ENCODE peak calls at places on chromosomes 13 and 19, in nine cellular contexts. One of them, this sample, is unnamed.
A peak's percentile ranks its signal among the peaks of the same experiment; 100 is the strongest.

GRCh38 chr19:37951816-37952210 is 44.8 kb downstream of the SIPA1L3 start:
- DNase-seq in stomach: peak; percentile 20
- DNase-seq in CD8-positive, alpha-beta T cell: no peak
- DNase-seq in astrocyte of the spinal cord: no peak
- DNase-seq in adrenal gland: no peak
- DNase-seq in Peyer's patch: no peak
- DNase-seq in AG09319: no peak
- DNase-seq in heart right ventricle: no peak
- DNase-seq in right lobe of liver: no peak
- DNase-seq in this sample: no peak

GRCh38 chr13:99354371-99354951 is 47.3 kb upstream of the GPR183 start:
- DNase-seq in CD8-positive, alpha-beta T cell: no peak
- DNase-seq in stomach: no peak
- DNase-seq in right lobe of liver: no peak
- DNase-seq in adrenal gland: no peak
- DNase-seq in AG09319: no peak
- DNase-seq in heart right ventricle: no peak
- DNase-seq in astrocyte of the spinal cord: no peak
- DNase-seq in Peyer's patch: peak; percentile 65
- DNase-seq in this sample: no peak

GRCh38 chr19:43735957-43736356 is 18.8 kb downstream of the SMG9 start:
- DNase-seq in stomach: no peak
- DNase-seq in right lobe of liver: no peak
- DNase-seq in CD8-positive, alpha-beta T cell: no peak
- DNase-seq in AG09319: no peak
- DNase-seq in Peyer's patch: no peak
- DNase-seq in heart right ventricle: no peak
- DNase-seq in adrenal gland: no peak
- DNase-seq in astrocyte of the spinal cord: peak; percentile 45
- DNase-seq in this sample: no peak

GRCh38 chr19:20244356-20244755 is 77.3 kb downstream of the ZNF486 start:
- DNase-seq in right lobe of liver: no peak
- DNase-seq in heart right ventricle: no peak
- DNase-seq in Peyer's patch: no peak
- DNase-seq in CD8-positive, alpha-beta T cell: no peak
- DNase-seq in stomach: no peak
- DNase-seq in adrenal gland: no peak
- DNase-seq in astrocyte of the spinal cord: no peak
- DNase-seq in AG09319: no peak
- DNase-seq in this sample: no peak

GRCh38 chr13:46685006-46685730 is 111.8 kb downstream of the ESD start:
- DNase-seq in stomach: no peak
- DNase-seq in Peyer's patch: no peak
- DNase-seq in adrenal gland: no peak
- DNase-seq in right lobe of liver: no peak
- DNase-seq in CD8-positive, alpha-beta T cell: no peak
- DNase-seq in astrocyte of the spinal cord: no peak
- DNase-seq in heart right ventricle: no peak
- DNase-seq in AG09319: no peak
- DNase-seq in this sample: no peak

GRCh38 chr13:35761440-35762252 is 285.2 kb upstream of the MAB21L1 start:
- DNase-seq in AG09319: no peak
- DNase-seq in astrocyte of the spinal cord: no peak
- DNase-seq in right lobe of liver: no peak
- DNase-seq in Peyer's patch: no peak
- DNase-seq in adrenal gland: no peak
- DNase-seq in heart right ventricle: no peak
- DNase-seq in stomach: no peak
- DNase-seq in CD8-positive, alpha-beta T cell: no peak
- DNase-seq in this sample: no peak

GRCh38 chr19:18153555-18154134 is 682 bp downstream of the PIK3R2 start:
- DNase-seq in heart right ventricle: no peak
- DNase-seq in stomach: no peak
- DNase-seq in astrocyte of the spinal cord: no peak
- DNase-seq in Peyer's patch: peak; percentile 44
- DNase-seq in AG09319: no peak
- DNase-seq in CD8-positive, alpha-beta T cell: peak; percentile 16
- DNase-seq in right lobe of liver: peak; percentile 58
- DNase-seq in adrenal gland: no peak
- DNase-seq in this sample: peak; percentile 47

GRCh38 chr19:38831142-38831605 is 420 bp downstream of the ECH1 start:
- DNase-seq in astrocyte of the spinal cord: peak; percentile 91
- DNase-seq in stomach: peak; percentile 88
- DNase-seq in Peyer's patch: peak; percentile 54
- DNase-seq in CD8-positive, alpha-beta T cell: no peak
- DNase-seq in right lobe of liver: peak; percentile 96
- DNase-seq in adrenal gland: peak; percentile 80
- DNase-seq in AG09319: peak; percentile 76
- DNase-seq in heart right ventricle: peak; percentile 75
- DNase-seq in this sample: peak; percentile 81

GRCh38 chr19:45345506-45345860 is 4.9 kb downstream of the KLC3 start:
- DNase-seq in AG09319: no peak
- DNase-seq in right lobe of liver: no peak
- DNase-seq in heart right ventricle: no peak
- DNase-seq in Peyer's patch: no peak
- DNase-seq in astrocyte of the spinal cord: no peak
- DNase-seq in CD8-positive, alpha-beta T cell: no peak
- DNase-seq in stomach: no peak
- DNase-seq in adrenal gland: no peak
- DNase-seq in this sample: no peak

GRCh38 chr13:109605846-109606245 is 180.5 kb downstream of the IRS2 start:
- DNase-seq in CD8-positive, alpha-beta T cell: no peak
- DNase-seq in stomach: no peak
- DNase-seq in adrenal gland: no peak
- DNase-seq in Peyer's patch: no peak
- DNase-seq in right lobe of liver: no peak
- DNase-seq in AG09319: peak; percentile 5
- DNase-seq in heart right ventricle: no peak
- DNase-seq in astrocyte of the spinal cord: no peak
- DNase-seq in this sample: no peak

GRCh38 chr19:52296773-52297600 is at the start of gene ZNF480:
- DNase-seq in heart right ventricle: peak; percentile 89
- DNase-seq in stomach: peak; percentile 89
- DNase-seq in Peyer's patch: peak; percentile 85
- DNase-seq in CD8-positive, alpha-beta T cell: peak; percentile 86
- DNase-seq in right lobe of liver: peak; percentile 89
- DNase-seq in adrenal gland: peak; percentile 88
- DNase-seq in astrocyte of the spinal cord: peak; percentile 75
- DNase-seq in AG09319: peak; percentile 46
- DNase-seq in this sample: peak; percentile 94

GRCh38 chr19:52291781-52292180 is 5.2 kb upstream of the ZNF480 start:
- DNase-seq in AG09319: no peak
- DNase-seq in astrocyte of the spinal cord: no peak
- DNase-seq in stomach: no peak
- DNase-seq in right lobe of liver: no peak
- DNase-seq in heart right ventricle: no peak
- DNase-seq in adrenal gland: no peak
- DNase-seq in CD8-positive, alpha-beta T cell: no peak
- DNase-seq in Peyer's patch: no peak
- DNase-seq in this sample: no peak

GRCh38 chr19:52296400-52296772 is 583 bp upstream of the ZNF480 start:
- DNase-seq in adrenal gland: no peak
- DNase-seq in AG09319: no peak
- DNase-seq in astrocyte of the spinal cord: no peak
- DNase-seq in heart right ventricle: no peak
- DNase-seq in CD8-positive, alpha-beta T cell: no peak
- DNase-seq in stomach: no peak
- DNase-seq in Peyer's patch: no peak
- DNase-seq in right lobe of liver: no peak
- DNase-seq in this sample: no peak

DNA sequence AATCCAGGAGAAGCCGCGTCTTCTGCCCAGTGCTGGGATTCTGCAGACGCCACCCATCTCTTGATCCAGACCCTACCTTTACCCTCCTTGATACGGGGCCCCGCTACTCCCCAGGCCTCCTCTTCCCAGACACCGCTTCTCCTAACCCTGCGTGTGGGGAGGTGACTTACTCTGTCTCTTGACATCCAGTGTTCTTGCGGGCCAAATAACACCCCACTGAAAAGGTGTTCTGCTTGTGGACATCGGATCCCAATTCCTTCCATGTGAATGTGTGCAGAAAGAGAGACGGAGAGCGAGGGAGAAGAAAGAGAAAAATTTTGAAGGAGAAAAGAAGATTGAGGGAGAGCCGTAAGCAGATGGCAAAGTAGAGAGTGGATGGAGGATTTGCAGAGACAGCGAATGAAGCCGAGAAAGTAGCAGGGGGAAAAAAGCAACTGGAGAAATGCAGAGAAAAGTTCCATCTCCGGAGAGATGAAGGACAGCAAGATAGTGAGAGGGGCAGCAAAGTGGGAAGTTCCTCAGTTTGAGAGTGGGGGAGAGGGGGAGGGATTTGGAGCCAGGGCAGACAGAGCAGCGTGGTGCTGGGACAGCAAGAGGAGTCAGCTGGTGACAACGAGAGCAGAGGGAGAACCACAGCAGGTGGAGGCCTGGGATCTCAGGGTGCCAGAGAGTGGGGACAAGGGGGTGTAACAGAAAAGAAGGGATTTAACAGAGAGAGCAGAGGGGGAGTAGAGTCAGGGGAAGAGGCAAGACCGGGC is 811 bp downstream of the ZNF480 start:
- DNase-seq in CD8-positive, alpha-beta T cell: no peak
- DNase-seq in adrenal gland: no peak
- DNase-seq in Peyer's patch: no peak
- DNase-seq in AG09319: no peak
- DNase-seq in right lobe of liver: no peak
- DNase-seq in astrocyte of the spinal cord: no peak
- DNase-seq in heart right ventricle: no peak
- DNase-seq in stomach: no peak
- DNase-seq in this sample: no peak
- TF ChIP-seq CTCF in CD8-positive, alpha-beta T cell: no peak
- TF ChIP-seq CTCF in adrenal gland: no peak
- TF ChIP-seq CTCF in Peyer's patch: no peak
- TF ChIP-seq CTCF in AG09319: no peak
- TF ChIP-seq CTCF in right lobe of liver: no peak
- TF ChIP-seq CTCF in astrocyte of the spinal cord: no peak
- TF ChIP-seq CTCF in heart right ventricle: no peak
- TF ChIP-seq CTCF in stomach: no peak
- TF ChIP-seq CTCF in this sample: no peak

GRCh38 chr13:59883885-59884284 is 279.8 kb downstream of the DIAPH3 start:
- DNase-seq in astrocyte of the spinal cord: no peak
- DNase-seq in Peyer's patch: no peak
- DNase-seq in AG09319: no peak
- DNase-seq in right lobe of liver: no peak
- DNase-seq in stomach: no peak
- DNase-seq in heart right ventricle: no peak
- DNase-seq in CD8-positive, alpha-beta T cell: no peak
- DNase-seq in adrenal gland: no peak
- DNase-seq in this sample: no peak

GRCh38 chr13:59874973-59875372 is 288.8 kb downstream of the DIAPH3 start:
- DNase-seq in CD8-positive, alpha-beta T cell: no peak
- DNase-seq in stomach: no peak
- DNase-seq in Peyer's patch: no peak
- DNase-seq in AG09319: no peak
- DNase-seq in astrocyte of the spinal cord: no peak
- DNase-seq in right lobe of liver: no peak
- DNase-seq in adrenal gland: no peak
- DNase-seq in heart right ventricle: no peak
- DNase-seq in this sample: no peak

GRCh38 chr13:59877933-59878332 is 285.8 kb downstream of the DIAPH3 start:
- DNase-seq in stomach: no peak
- DNase-seq in AG09319: peak; percentile 20
- DNase-seq in heart right ventricle: no peak
- DNase-seq in CD8-positive, alpha-beta T cell: no peak
- DNase-seq in right lobe of liver: no peak
- DNase-seq in astrocyte of the spinal cord: peak; percentile 31
- DNase-seq in Peyer's patch: no peak
- DNase-seq in adrenal gland: no peak
- DNase-seq in this sample: no peak

GRCh38 chr13:59880468-59880867 is 283.3 kb downstream of the DIAPH3 start:
- DNase-seq in stomach: no peak
- DNase-seq in right lobe of liver: no peak
- DNase-seq in heart right ventricle: no peak
- DNase-seq in Peyer's patch: no peak
- DNase-seq in adrenal gland: no peak
- DNase-seq in CD8-positive, alpha-beta T cell: no peak
- DNase-seq in AG09319: no peak
- DNase-seq in astrocyte of the spinal cord: no peak
- DNase-seq in this sample: no peak

DNA sequence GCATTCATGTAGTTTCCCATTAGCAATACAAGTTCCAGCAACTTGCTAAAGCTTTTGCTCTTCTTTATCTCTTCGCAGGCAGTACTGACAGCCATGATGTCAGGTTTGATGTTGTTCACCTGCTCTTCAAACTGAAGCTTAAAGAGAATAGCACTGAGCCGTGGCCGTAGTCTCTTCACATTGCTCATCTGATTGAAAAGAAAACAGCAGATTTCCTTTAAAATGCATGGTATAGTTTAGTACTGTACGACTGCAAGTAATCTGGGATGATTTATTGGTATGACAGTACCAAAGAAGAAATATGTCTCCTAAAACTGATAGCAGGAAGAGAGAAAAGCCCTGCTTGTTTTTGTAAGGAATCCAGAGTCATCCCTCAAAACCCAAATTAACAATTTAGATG is 284.4 kb downstream of the DIAPH3 start:
- DNase-seq in Peyer's patch: no peak
- DNase-seq in right lobe of liver: no peak
- DNase-seq in CD8-positive, alpha-beta T cell: no peak
- DNase-seq in AG09319: no peak
- DNase-seq in heart right ventricle: no peak
- DNase-seq in stomach: no peak
- DNase-seq in adrenal gland: no peak
- DNase-seq in astrocyte of the spinal cord: no peak
- DNase-seq in this sample: no peak
- TF ChIP-seq CTCF in Peyer's patch: no peak
- TF ChIP-seq CTCF in right lobe of liver: no peak
- TF ChIP-seq CTCF in CD8-positive, alpha-beta T cell: no peak
- TF ChIP-seq CTCF in AG09319: no peak
- TF ChIP-seq CTCF in heart right ventricle: no peak
- TF ChIP-seq CTCF in stomach: no peak
- TF ChIP-seq CTCF in adrenal gland: no peak
- TF ChIP-seq CTCF in astrocyte of the spinal cord: no peak
- TF ChIP-seq CTCF in this sample: no peak

GRCh38 chr13:39777527-39778061 is 122.1 kb downstream of the COG6 start:
- DNase-seq in stomach: no peak
- DNase-seq in Peyer's patch: no peak
- DNase-seq in right lobe of liver: no peak
- DNase-seq in CD8-positive, alpha-beta T cell: no peak
- DNase-seq in adrenal gland: no peak
- DNase-seq in AG09319: peak; percentile 54
- DNase-seq in astrocyte of the spinal cord: peak; percentile 86
- DNase-seq in heart right ventricle: no peak
- DNase-seq in this sample: no peak
- TF ChIP-seq CTCF in stomach: no peak
- TF ChIP-seq CTCF in Peyer's patch: no peak
- TF ChIP-seq CTCF in right lobe of liver: no peak
- TF ChIP-seq CTCF in CD8-positive, alpha-beta T cell: no peak
- TF ChIP-seq CTCF in adrenal gland: no peak
- TF ChIP-seq CTCF in AG09319: peak; percentile 45
- TF ChIP-seq CTCF in astrocyte of the spinal cord: peak; percentile 43
- TF ChIP-seq CTCF in heart right ventricle: peak; percentile 23
- TF ChIP-seq CTCF in this sample: no peak

GRCh38 chr13:20506676-20507075 is 19.0 kb downstream of the CRYL1 start:
- DNase-seq in AG09319: no peak
- DNase-seq in heart right ventricle: no peak
- DNase-seq in Peyer's patch: no peak
- DNase-seq in CD8-positive, alpha-beta T cell: no peak
- DNase-seq in astrocyte of the spinal cord: no peak
- DNase-seq in adrenal gland: no peak
- DNase-seq in stomach: no peak
- DNase-seq in right lobe of liver: no peak
- DNase-seq in this sample: no peak

GRCh38 chr13:20514866-20515265 is 10.8 kb downstream of the CRYL1 start:
- DNase-seq in astrocyte of the spinal cord: no peak
- DNase-seq in Peyer's patch: no peak
- DNase-seq in right lobe of liver: no peak
- DNase-seq in AG09319: no peak
- DNase-seq in stomach: no peak
- DNase-seq in adrenal gland: no peak
- DNase-seq in CD8-positive, alpha-beta T cell: no peak
- DNase-seq in heart right ventricle: no peak
- DNase-seq in this sample: no peak

GRCh38 chr13:20512042-20512683 is 13.5 kb downstream of the CRYL1 start:
- DNase-seq in astrocyte of the spinal cord: no peak
- DNase-seq in adrenal gland: no peak
- DNase-seq in stomach: no peak
- DNase-seq in Peyer's patch: no peak
- DNase-seq in CD8-positive, alpha-beta T cell: no peak
- DNase-seq in heart right ventricle: no peak
- DNase-seq in right lobe of liver: no peak
- DNase-seq in AG09319: no peak
- DNase-seq in this sample: no peak
- TF ChIP-seq CTCF in astrocyte of the spinal cord: no peak
- TF ChIP-seq CTCF in adrenal gland: no peak
- TF ChIP-seq CTCF in stomach: no peak
- TF ChIP-seq CTCF in Peyer's patch: no peak
- TF ChIP-seq CTCF in CD8-positive, alpha-beta T cell: no peak
- TF ChIP-seq CTCF in heart right ventricle: no peak
- TF ChIP-seq CTCF in right lobe of liver: no peak
- TF ChIP-seq CTCF in AG09319: no peak
- TF ChIP-seq CTCF in this sample: no peak

This sample was measured in pancreas.